ENCODE peak calls at places on chromosomes 7 and 10, in seven cellular contexts. I, E, L, D, B, V and Q are unnamed samples.

GRCh38 chr10:84613336-84614021 is 285.1 kb downstream of the CCSER2 start:
- DNase-seq in I (peak; percentile 57), E (no peak), L (peak; percentile 18), D (peak; percentile 80), B (no peak), V (no peak), Q (peak; percentile 54)

GRCh38 chr7:85890244-85890811 is 703.5 kb upstream of the SEMA3D start:
- DNase-seq in I (no peak), E (no peak), L (no peak), D (peak; percentile 34), B (no peak), V (peak; percentile 21), Q (no peak)

GRCh38 chr7:44398506-44398905 is 73.1 kb upstream of the CAMK2B start:
- DNase-seq in I (peak; percentile 80), E (no peak), L (no peak), D (no peak), B (no peak), V (no peak), Q (no peak)

GRCh38 chr7:137978464-137979237 is 23.2 kb downstream of the CREB3L2 start:
- DNase-seq in I (no peak), E (no peak), L (peak; percentile 41), D (peak; percentile 81), B (no peak), V (peak; percentile 100), Q (peak; percentile 77)

GRCh38 chr10:72981028-72981881 is 26.6 kb upstream of the PLA2G12B start:
- DNase-seq in I (no peak), E (no peak), L (no peak), D (no peak), B (no peak), V (no peak), Q (no peak)

GRCh38 chr10:89588671-89589070 is 53.3 kb upstream of the SLC16A12 start:
- DNase-seq in I (no peak), E (no peak), L (no peak), D (no peak), B (no peak), V (no peak), Q (no peak)

GRCh38 chr10:95755511-95756004 is 405 bp upstream of the ENTPD1 start:
- DNase-seq in I (peak; percentile 29), E (no peak), L (peak; percentile 48), D (peak; percentile 31), B (no peak), V (no peak), Q (no peak)

GRCh38 chr7:44881066-44881600 is 4.2 kb downstream of the PURB start:
- DNase-seq in I (no peak), E (no peak), L (no peak), D (no peak), B (no peak), V (no peak), Q (no peak)

GRCh38 chr10:32068569-32068968 is 12.3 kb upstream of the KIF5B start:
- DNase-seq in I (no peak), E (no peak), L (no peak), D (no peak), B (no peak), V (no peak), Q (no peak)

GRCh38 chr7:104552102-104552501 is 223.7 kb downstream of the LHFPL3 start:
- DNase-seq in I (peak; percentile 60), E (peak; percentile 3), L (peak; percentile 32), D (peak; percentile 16), B (no peak), V (peak; percentile 4), Q (peak; percentile 19)

GRCh38 chr7:102417105-102417504 is 16.3 kb upstream of the ORAI2 start:
- DNase-seq in I (no peak), E (no peak), L (no peak), D (no peak), B (no peak), V (no peak), Q (no peak)

GRCh38 chr7:50660040-50660829 is 95.0 kb upstream of the DDC start:
- DNase-seq in I (no peak), E (no peak), L (peak; percentile 44), D (no peak), B (no peak), V (no peak), Q (no peak)

GRCh38 chr10:12279281-12279680 is 70.1 kb upstream of the CAMK1D start:
- DNase-seq in I (peak; percentile 13), E (no peak), L (no peak), D (no peak), B (no peak), V (peak; percentile 60), Q (no peak)

GRCh38 chr10:29895436-29895835 is 163.9 kb downstream of the JCAD start:
- DNase-seq in I (no peak), E (no peak), L (peak; percentile 14), D (no peak), B (peak; percentile 85), V (peak; percentile 96), Q (peak; percentile 52)

GRCh38 chr7:1654738-1655490 is 15.2 kb upstream of the ELFN1 start:
- DNase-seq in I (no peak), E (no peak), L (no peak), D (no peak), B (no peak), V (no peak), Q (no peak)

GRCh38 chr7:55502209-55502608 is 70.1 kb downstream of the VOPP1 start:
- DNase-seq in I (no peak), E (no peak), L (no peak), D (no peak), B (no peak), V (no peak), Q (no peak)

GRCh38 chr10:50379652-50380051 is 128.3 kb upstream of the ASAH2 start:
- DNase-seq in I (no peak), E (no peak), L (no peak), D (no peak), B (no peak), V (no peak), Q (no peak)

GRCh38 chr10:24826022-24826421 is 102.3 kb upstream of the ARHGAP21 start:
- DNase-seq in I (no peak), E (no peak), L (no peak), D (no peak), B (no peak), V (peak; percentile 78), Q (no peak)

GRCh38 chr10:90378524-90379076 is 479.2 kb downstream of the HTR7 start:
- DNase-seq in I (no peak), E (no peak), L (no peak), D (no peak), B (no peak), V (peak; percentile 87), Q (no peak)

GRCh38 chr10:71765907-71766716 is 7.2 kb downstream of the VSIR start:
- DNase-seq in I (no peak), E (no peak), L (peak; percentile 24), D (no peak), B (no peak), V (no peak), Q (no peak)

GRCh38 chr10:71769279-71769823 is 4.0 kb downstream of the VSIR start:
- DNase-seq in I (no peak), E (no peak), L (peak; percentile 28), D (no peak), B (no peak), V (peak; percentile 31), Q (no peak)

GRCh38 chr10:71766717-71767419 is 6.5 kb downstream of the VSIR start:
- DNase-seq in I (peak; percentile 45), E (no peak), L (peak; percentile 93), D (peak; percentile 98), B (peak; percentile 91), V (peak; percentile 95), Q (peak; percentile 97)

GRCh38 chr10:71765176-71765906 is 8.0 kb downstream of the VSIR start:
- DNase-seq in I (no peak), E (no peak), L (no peak), D (peak; percentile 24), B (no peak), V (peak; percentile 30), Q (no peak)

GRCh38 chr10:71767420-71768035 is 5.8 kb downstream of the VSIR start:
- DNase-seq in I (no peak), E (no peak), L (peak; percentile 36), D (peak; percentile 86), B (no peak), V (no peak), Q (peak; percentile 48)
- TF ChIP-seq POLR2A in I (no peak), E (no peak), L (peak; percentile 45), D (no peak), B (no peak), V (no peak), Q (no peak)

DNA sequence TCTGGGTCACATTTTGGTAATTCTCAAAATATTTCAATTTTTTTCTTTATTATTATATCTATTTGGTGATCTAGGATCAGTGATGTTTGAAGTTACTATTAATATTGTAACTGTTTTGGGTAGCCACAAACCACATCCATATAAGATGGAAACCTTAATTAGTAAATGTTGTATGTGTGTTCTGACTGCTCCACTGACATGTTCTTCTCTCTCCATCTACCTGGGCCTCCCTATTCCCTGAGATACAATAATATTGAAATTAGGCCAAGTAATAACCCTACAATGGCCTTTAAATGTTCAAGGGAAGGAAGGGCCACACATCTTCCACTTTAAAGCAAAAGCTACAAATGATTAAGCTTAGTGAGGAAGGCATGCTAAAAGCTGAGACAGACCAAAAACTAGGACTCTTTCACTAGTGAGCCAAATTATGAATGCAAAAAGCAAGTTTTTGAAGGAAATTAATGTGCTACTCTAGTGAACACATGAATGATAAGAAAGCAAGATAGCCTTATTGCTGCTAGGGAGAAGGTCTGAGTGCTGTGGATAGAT is 176.4 kb upstream of the ANK3 start:
- DNase-seq in I (no peak), E (no peak), L (no peak), D (no peak), B (no peak), V (no peak), Q (no peak)
- TF ChIP-seq POLR2A in I (no peak), E (no peak), L (no peak), D (no peak), B (no peak), V (no peak), Q (no peak)

GRCh38 chr7:150835702-150836280 is 16.5 kb upstream of the AOC1 start:
- DNase-seq in I (no peak), E (no peak), L (no peak), D (no peak), B (no peak), V (no peak), Q (no peak)
- TF ChIP-seq POLR2A in I (no peak), E (no peak), L (no peak), D (no peak), B (no peak), V (no peak), Q (no peak)

DNA sequence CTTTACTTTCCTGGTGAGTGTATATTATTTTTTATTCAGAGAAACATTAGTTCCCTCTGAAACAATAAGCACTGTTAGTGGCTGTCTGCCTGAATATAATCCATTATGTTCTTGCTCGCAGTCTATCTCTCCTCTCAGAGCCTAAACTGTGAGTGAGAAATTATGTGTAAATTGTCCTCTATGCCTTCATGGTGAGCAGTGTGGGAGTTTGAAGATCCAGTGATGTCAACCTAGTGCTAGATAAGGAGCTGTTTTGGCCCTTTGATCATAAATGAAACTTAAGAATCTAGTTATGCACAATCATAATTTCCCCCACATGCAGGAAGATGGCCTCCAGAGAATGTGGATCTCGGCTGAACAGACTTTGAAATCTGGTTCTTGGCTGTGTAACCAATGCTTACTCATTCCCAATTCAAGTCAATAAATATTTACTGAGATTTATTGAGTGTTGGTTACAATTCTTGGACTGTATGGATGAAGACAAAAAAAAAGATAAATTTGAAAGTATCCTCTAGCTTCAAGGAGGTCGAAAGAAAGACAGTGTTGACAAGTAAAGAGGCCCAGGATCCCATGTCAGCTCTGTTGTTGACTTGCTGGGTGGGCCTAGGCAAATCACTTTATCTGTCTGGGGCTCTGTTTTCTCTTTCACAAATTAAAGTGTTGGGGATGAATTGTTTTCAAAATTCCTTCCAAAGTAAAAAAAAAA is 970.1 kb downstream of the KCNMA1 start:
- DNase-seq in I (no peak), E (no peak), L (no peak), D (no peak), B (no peak), V (no peak), Q (no peak)
- TF ChIP-seq POLR2A in I (no peak), E (no peak), L (no peak), D (no peak), B (no peak), V (no peak), Q (no peak)